ENCODE peak calls at places on chromosomes 7 and 10, in six cellular contexts. L, W, J, V, T and B are unnamed samples.

GRCh38 chr10:100806356-100806645 is 60.9 kb downstream of the PAX2 start:
- DNase-seq in J (no peak), T (no peak), L (no peak), V (no peak), W (no peak), B (no peak)

GRCh38 chr10:48767752-48768450 is 83.2 kb downstream of the WDFY4 start:
- DNase-seq in W (no peak), T (no peak), V (no peak), L (no peak), J (no peak), B (no peak)

GRCh38 chr10:63976538-63976937 is 455.3 kb downstream of the REEP3 start:
- DNase-seq in J (no peak), L (no peak), V (peak), T (peak), W (peak), B (peak)

GRCh38 chr10:123381271-123381670 is 227.1 kb downstream of the BUB3 start:
- DNase-seq in L (no peak), W (no peak), V (no peak), J (no peak), T (no peak), B (no peak)

GRCh38 chr10:48798486-48799254 is 114.0 kb downstream of the WDFY4 start:
- DNase-seq in J (no peak), L (no peak), T (no peak), V (peak), W (no peak), B (no peak)

GRCh38 chr7:36165059-36165458 is 12.0 kb downstream of the EEPD1 start:
- DNase-seq in J (no peak), W (no peak), V (no peak), T (no peak), L (peak), B (no peak)

GRCh38 chr7:100053201-100053600 is 3.6 kb downstream of the ZSCAN21 start:
- DNase-seq in W (peak), L (peak), T (peak), J (no peak), V (peak), B (no peak)

GRCh38 chr10:11551915-11552602 is 59.4 kb downstream of the USP6NL start:
- DNase-seq in L (peak), J (no peak), V (peak), W (peak), T (no peak), B (no peak)

GRCh38 chr10:24777191-24777590 is 53.5 kb upstream of the ARHGAP21 start:
- DNase-seq in L (no peak), V (no peak), T (no peak), J (no peak), W (no peak), B (no peak)

GRCh38 chr10:12389154-12389734 is 39.9 kb downstream of the CAMK1D start:
- DNase-seq in T (peak), W (peak), J (peak), V (no peak), L (no peak), B (no peak)

GRCh38 chr7:14073988-14074387 is 84.5 kb upstream of the ETV1 start:
- DNase-seq in T (no peak), W (no peak), L (no peak), V (no peak), J (no peak), B (no peak)

GRCh38 chr10:97640174-97640867 is at the start of gene PI4K2A:
- DNase-seq in J (peak), L (peak), W (peak), T (peak), V (peak), B (peak)
- TF ChIP-seq CTCF in J (no peak), L (no peak), W (no peak), T (no peak), V (no peak), B (no peak)

DNA sequence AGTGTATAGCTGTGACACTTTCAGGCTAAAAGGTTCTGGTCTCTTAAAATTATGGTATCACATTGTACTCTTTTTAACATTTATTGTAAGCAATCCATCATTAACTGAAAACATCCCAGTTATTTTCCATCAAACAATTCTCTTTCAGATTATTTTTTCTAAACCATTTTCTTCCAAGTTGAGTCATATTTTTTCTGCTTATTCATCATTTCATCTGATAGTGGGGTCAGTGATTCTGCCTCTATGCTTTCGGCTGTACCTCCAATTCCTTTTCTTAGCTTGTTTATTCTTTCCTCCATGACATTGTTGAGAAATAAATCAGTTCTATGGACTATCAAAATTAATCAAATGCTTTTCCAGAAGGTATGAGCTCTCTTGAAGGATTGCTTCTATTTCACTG is 609 bp upstream of the PNLIP start:
- DNase-seq in L (no peak), J (no peak), V (no peak), W (no peak), T (no peak), B (no peak)
- TF ChIP-seq CTCF in L (no peak), J (no peak), V (no peak), W (no peak), T (no peak), B (no peak)

DNA sequence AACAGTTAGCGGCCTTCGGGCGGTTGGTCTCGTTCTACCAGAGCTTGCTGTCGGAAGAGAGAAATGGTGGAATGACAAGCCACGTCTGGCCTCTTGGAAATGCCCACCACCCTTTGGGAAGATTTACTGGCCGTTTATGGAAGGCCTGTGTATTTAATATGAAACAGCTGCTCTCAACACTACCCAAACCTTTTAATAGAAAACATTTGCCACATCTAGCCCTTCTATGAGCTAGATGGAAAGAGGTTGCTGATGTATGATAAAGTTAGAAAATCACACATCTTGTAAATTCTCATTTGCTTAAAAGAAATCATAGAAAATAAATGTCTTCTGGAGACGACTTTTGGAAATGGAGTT is 24.6 kb downstream of the NUP42 start:
- DNase-seq in T (no peak), V (no peak), W (no peak), L (no peak), J (no peak), B (no peak)
- TF ChIP-seq CTCF in T (no peak), V (no peak), W (no peak), L (no peak), J (no peak), B (no peak)

GRCh38 chr10:92290076-92290836 is 622 bp downstream of the CPEB3 start:
- DNase-seq in V (peak), J (peak), W (peak), L (no peak), T (peak), B (no peak)

GRCh38 chr10:92291921-92292860 is 1.2 kb downstream of the MARCHF5 start:
- DNase-seq in W (peak), J (no peak), T (peak), V (peak), L (no peak), B (peak)

GRCh38 chr10:92291610-92291859 is 568 bp downstream of the MARCHF5 start:
- DNase-seq in V (no peak), J (no peak), L (no peak), T (no peak), W (no peak), B (no peak)

DNA sequence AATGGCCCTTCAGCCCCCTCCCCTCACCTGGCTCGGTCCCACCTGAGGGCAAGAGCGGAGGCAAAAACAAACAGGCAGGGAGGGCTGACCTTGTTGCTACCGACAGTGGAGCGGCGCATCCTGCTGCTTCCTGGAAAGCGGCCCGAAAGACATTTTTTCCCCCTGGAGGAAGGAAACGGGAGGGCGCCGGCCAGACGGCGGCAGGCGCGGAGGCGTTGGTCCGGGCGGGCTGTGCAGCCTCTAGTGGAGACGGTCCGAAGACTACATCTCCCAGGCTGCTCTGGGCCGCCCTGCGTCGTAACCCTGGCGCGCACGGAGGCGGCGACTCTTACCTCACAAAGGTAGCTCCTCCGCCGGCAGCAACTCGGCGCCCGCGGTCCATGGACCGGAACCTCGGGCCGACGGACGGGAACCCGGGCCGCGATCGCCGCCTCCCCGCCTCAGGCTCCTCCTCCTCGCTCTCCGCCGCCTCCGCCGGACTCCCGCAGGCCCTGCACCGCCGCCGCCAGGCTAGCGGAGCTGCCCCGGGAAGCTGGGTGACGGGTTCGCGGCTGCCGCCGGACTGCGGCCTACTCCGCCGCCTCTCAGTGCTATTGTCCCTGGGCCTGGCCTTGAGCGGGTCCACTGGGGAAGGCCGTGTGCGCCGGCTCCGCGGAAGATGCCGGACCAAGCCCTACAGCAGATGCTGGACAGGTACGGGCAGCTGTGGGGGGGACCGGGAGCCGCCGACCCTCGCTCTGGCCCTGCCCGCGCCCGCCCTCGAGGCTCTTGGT is at the start of the genes CPEB3 and MARCHF5:
- DNase-seq in L (peak), J (peak), W (peak), V (peak), T (peak), B (peak)
- TF ChIP-seq CTCF in L (peak), J (peak), W (peak), V (peak), T (peak), B (peak)

GRCh38 chr10:3830946-3831345 is 45.9 kb upstream of the KLF6 start:
- DNase-seq in V (no peak), T (no peak), W (no peak), L (no peak), J (no peak), B (no peak)
- TF ChIP-seq CTCF in V (no peak), T (no peak), W (no peak), L (no peak), J (no peak), B (no peak)

GRCh38 chr7:50664461-50664922 is 99.3 kb upstream of the DDC start:
- DNase-seq in J (no peak), W (no peak), V (peak), L (no peak), T (no peak), B (no peak)

GRCh38 chr7:50666124-50666496 is 100.9 kb upstream of the DDC start:
- DNase-seq in V (no peak), L (no peak), J (no peak), T (no peak), W (no peak), B (no peak)

GRCh38 chr7:50664937-50665336 is 99.7 kb upstream of the DDC start:
- DNase-seq in L (no peak), J (no peak), W (no peak), V (no peak), T (no peak), B (no peak)

GRCh38 chr7:50667338-50667737 is 102.1 kb upstream of the DDC start:
- DNase-seq in V (peak), T (peak), J (no peak), W (no peak), L (no peak), B (no peak)

GRCh38 chr7:50665403-50666123 is 100.4 kb upstream of the DDC start:
- DNase-seq in W (no peak), L (no peak), T (no peak), V (no peak), J (no peak), B (no peak)
- TF ChIP-seq CTCF in W (no peak), L (no peak), T (no peak), V (no peak), J (no peak), B (no peak)

GRCh38 chr7:34493752-34494151 is 164.3 kb upstream of the NPSR1 start:
- DNase-seq in V (no peak), T (no peak), W (no peak), J (no peak), L (no peak), B (no peak)

GRCh38 chr7:34491899-34492298 is 166.1 kb upstream of the NPSR1 start:
- DNase-seq in T (no peak), J (no peak), W (no peak), L (no peak), V (no peak), B (no peak)

GRCh38 chr7:34501161-34501560 is 156.9 kb upstream of the NPSR1 start:
- DNase-seq in V (no peak), T (no peak), J (no peak), W (no peak), L (no peak), B (no peak)

DNA sequence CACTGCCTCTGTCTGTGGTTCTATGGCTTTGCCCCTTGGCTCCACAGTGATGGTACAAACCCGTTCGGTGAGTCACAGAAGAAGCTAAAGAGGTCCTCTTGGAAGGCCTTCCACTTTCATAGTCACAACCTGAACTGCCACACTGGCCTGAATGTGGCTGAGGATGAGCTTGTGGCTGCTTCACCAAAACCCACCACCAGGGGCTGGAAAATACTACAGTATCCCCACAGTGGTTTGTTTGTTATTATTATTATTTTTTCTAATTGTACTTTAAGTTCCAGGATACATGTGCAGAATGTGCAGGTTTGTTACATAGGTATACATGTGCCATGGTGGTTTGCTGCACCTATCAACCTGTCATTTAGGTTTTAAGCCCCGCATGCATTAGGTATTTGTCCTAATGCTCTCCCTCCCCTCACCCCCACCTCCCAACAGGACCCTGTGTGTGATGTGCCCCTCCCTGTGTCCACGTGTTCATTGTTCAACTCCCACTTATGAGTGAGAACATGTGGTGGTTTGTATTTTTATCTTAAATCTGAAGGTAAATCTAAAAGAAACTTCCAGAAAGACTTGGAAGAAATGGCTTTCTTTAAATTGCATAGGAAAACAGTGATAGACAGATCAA is 160.8 kb upstream of the NPSR1 start:
- DNase-seq in J (no peak), T (no peak), V (no peak), W (peak), L (no peak), B (peak)
- TF ChIP-seq CTCF in J (no peak), T (no peak), V (peak), W (peak), L (peak), B (peak)

GRCh38 chr10:60093317-60093716 is 187.0 kb upstream of the CCDC6 start:
- DNase-seq in L (no peak), V (no peak), W (no peak), J (no peak), T (no peak), B (no peak)

GRCh38 chr10:60096761-60097513 is 190.6 kb upstream of the CCDC6 start:
- DNase-seq in J (no peak), T (no peak), W (no peak), L (no peak), V (no peak), B (no peak)

GRCh38 chr10:60099998-60100747 is 193.8 kb upstream of the CCDC6 start:
- DNase-seq in V (peak), L (peak), J (no peak), W (peak), T (no peak), B (peak)

GRCh38 chr10:60101821-60102220 is 195.5 kb upstream of the CCDC6 start:
- DNase-seq in V (no peak), T (no peak), W (no peak), J (no peak), L (no peak), B (no peak)

GRCh38 chr10:60098676-60099601 is 192.6 kb upstream of the CCDC6 start:
- DNase-seq in T (no peak), W (peak), J (no peak), V (peak), L (no peak), B (peak)
- TF ChIP-seq CTCF in T (no peak), W (peak), J (no peak), V (peak), L (peak), B (no peak)

GRCh38 chr10:117741524-117741923 is 199.0 kb downstream of the EMX2 start:
- DNase-seq in T (no peak), V (no peak), J (no peak), W (no peak), L (no peak), B (no peak)
- TF ChIP-seq CTCF in T (no peak), V (no peak), J (no peak), W (peak), L (no peak), B (peak)

DNA sequence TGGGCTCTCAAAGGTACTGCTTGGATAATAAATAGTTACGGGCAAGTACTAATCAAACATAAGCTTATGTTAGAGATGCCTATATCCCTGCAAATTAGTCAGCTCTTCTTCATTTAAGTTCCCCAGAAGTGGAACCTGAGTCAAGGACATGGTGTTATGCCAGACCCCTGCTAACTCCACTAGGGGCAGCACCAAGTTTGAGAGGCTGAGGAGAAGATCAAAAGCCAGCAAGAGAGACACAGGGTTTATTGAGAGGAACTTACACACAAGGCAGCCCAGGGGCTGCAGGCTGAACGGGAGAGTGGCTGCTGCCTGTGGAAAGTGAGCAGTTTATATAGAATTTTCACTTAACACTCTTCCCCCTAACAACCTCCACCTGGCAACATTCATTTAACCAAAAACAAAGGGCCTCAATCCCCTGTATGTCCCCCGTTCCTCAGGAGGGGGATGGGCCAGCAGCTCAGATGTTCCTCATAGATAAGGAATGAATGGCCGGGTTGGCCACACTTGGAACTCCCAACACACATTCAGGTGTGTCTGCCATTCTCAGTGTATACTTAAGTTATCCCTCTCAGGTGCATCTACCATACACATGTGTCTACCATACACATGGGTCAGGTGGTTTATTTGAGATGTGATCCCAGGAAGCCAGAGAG is 62.6 kb upstream of the GHITM start:
- DNase-seq in W (no peak), J (no peak), T (no peak), V (no peak), L (peak), B (no peak)
- TF ChIP-seq CTCF in W (no peak), J (no peak), T (no peak), V (no peak), L (peak), B (peak)